ENCODE peak calls at places on chromosomes 6 and 20, in five cellular contexts. One of them, this sample, is unnamed.

GRCh38 chr20:38607351-38607750 is 5.7 kb downstream of the ARHGAP40 start:
- DNase-seq in heart left ventricle: no peak
- DNase-seq in spleen: no peak
- DNase-seq in stimulated activated CD4-positive, alpha-beta T cell treated with anti-CD3 and anti-CD28 coated beads, TNF-alpha, amount 100 ng/mL, for 24 hours: no peak
- DNase-seq in HT-29: no peak
- DNase-seq in this sample: no peak

GRCh38 chr20:64108731-64109389 is 1.5 kb upstream of the NPBWR2 start:
- DNase-seq in heart left ventricle: no peak
- DNase-seq in spleen: peak
- DNase-seq in stimulated activated CD4-positive, alpha-beta T cell treated with anti-CD3 and anti-CD28 coated beads, TNF-alpha, amount 100 ng/mL, for 24 hours: no peak
- DNase-seq in HT-29: no peak
- DNase-seq in this sample: no peak

GRCh38 chr6:148760568-148761531 is 14.0 kb downstream of the UST start:
- DNase-seq in heart left ventricle: peak
- DNase-seq in spleen: peak
- DNase-seq in stimulated activated CD4-positive, alpha-beta T cell treated with anti-CD3 and anti-CD28 coated beads, TNF-alpha, amount 100 ng/mL, for 24 hours: peak
- DNase-seq in HT-29: peak
- DNase-seq in this sample: peak

GRCh38 chr20:17965042-17965697 is 3.4 kb downstream of the SNX5 start:
- DNase-seq in heart left ventricle: no peak
- DNase-seq in spleen: peak
- DNase-seq in stimulated activated CD4-positive, alpha-beta T cell treated with anti-CD3 and anti-CD28 coated beads, TNF-alpha, amount 100 ng/mL, for 24 hours: no peak
- DNase-seq in HT-29: no peak
- DNase-seq in this sample: no peak

GRCh38 chr6:123925360-123925759 is 121.7 kb downstream of the NKAIN2 start:
- DNase-seq in heart left ventricle: no peak
- DNase-seq in spleen: no peak
- DNase-seq in stimulated activated CD4-positive, alpha-beta T cell treated with anti-CD3 and anti-CD28 coated beads, TNF-alpha, amount 100 ng/mL, for 24 hours: no peak
- DNase-seq in HT-29: peak
- DNase-seq in this sample: peak

GRCh38 chr6:109762769-109763450 is 71.8 kb downstream of the FIG4 start:
- DNase-seq in heart left ventricle: no peak
- DNase-seq in spleen: no peak
- DNase-seq in stimulated activated CD4-positive, alpha-beta T cell treated with anti-CD3 and anti-CD28 coated beads, TNF-alpha, amount 100 ng/mL, for 24 hours: no peak
- DNase-seq in HT-29: peak
- DNase-seq in this sample: no peak

GRCh38 chr20:50314936-50315335 is 124.3 kb downstream of the CEBPB start:
- DNase-seq in heart left ventricle: no peak
- DNase-seq in spleen: no peak
- DNase-seq in stimulated activated CD4-positive, alpha-beta T cell treated with anti-CD3 and anti-CD28 coated beads, TNF-alpha, amount 100 ng/mL, for 24 hours: no peak
- DNase-seq in HT-29: no peak
- DNase-seq in this sample: no peak

GRCh38 chr20:2767768-2768631 is 32.4 kb downstream of the CPXM1 start:
- DNase-seq in heart left ventricle: no peak
- DNase-seq in spleen: no peak
- DNase-seq in stimulated activated CD4-positive, alpha-beta T cell treated with anti-CD3 and anti-CD28 coated beads, TNF-alpha, amount 100 ng/mL, for 24 hours: no peak
- DNase-seq in HT-29: peak
- DNase-seq in this sample: peak

GRCh38 chr20:22556565-22557056 is 27.8 kb downstream of the FOXA2 start:
- DNase-seq in heart left ventricle: no peak
- DNase-seq in spleen: no peak
- DNase-seq in stimulated activated CD4-positive, alpha-beta T cell treated with anti-CD3 and anti-CD28 coated beads, TNF-alpha, amount 100 ng/mL, for 24 hours: no peak
- DNase-seq in HT-29: no peak
- DNase-seq in this sample: no peak

GRCh38 chr6:144150673-144151009 is 324 bp downstream of the STX11 start:
- DNase-seq in heart left ventricle: peak
- DNase-seq in spleen: peak
- DNase-seq in stimulated activated CD4-positive, alpha-beta T cell treated with anti-CD3 and anti-CD28 coated beads, TNF-alpha, amount 100 ng/mL, for 24 hours: peak
- DNase-seq in HT-29: no peak
- DNase-seq in this sample: no peak

GRCh38 chr6:128412680-128413079 is 107.7 kb downstream of the PTPRK start:
- DNase-seq in heart left ventricle: no peak
- DNase-seq in spleen: no peak
- DNase-seq in stimulated activated CD4-positive, alpha-beta T cell treated with anti-CD3 and anti-CD28 coated beads, TNF-alpha, amount 100 ng/mL, for 24 hours: no peak
- DNase-seq in HT-29: no peak
- DNase-seq in this sample: no peak

GRCh38 chr6:154428892-154429291 is 72.3 kb upstream of the IPCEF1 start:
- DNase-seq in heart left ventricle: no peak
- DNase-seq in spleen: no peak
- DNase-seq in stimulated activated CD4-positive, alpha-beta T cell treated with anti-CD3 and anti-CD28 coated beads, TNF-alpha, amount 100 ng/mL, for 24 hours: no peak
- DNase-seq in HT-29: no peak
- DNase-seq in this sample: no peak

GRCh38 chr20:24695529-24696225 is 226.2 kb downstream of the SYNDIG1 start:
- DNase-seq in heart left ventricle: no peak
- DNase-seq in spleen: no peak
- DNase-seq in stimulated activated CD4-positive, alpha-beta T cell treated with anti-CD3 and anti-CD28 coated beads, TNF-alpha, amount 100 ng/mL, for 24 hours: no peak
- DNase-seq in HT-29: no peak
- DNase-seq in this sample: no peak

GRCh38 chr6:154202334-154202733 is 154.3 kb downstream of the IPCEF1 start:
- DNase-seq in heart left ventricle: no peak
- DNase-seq in spleen: no peak
- DNase-seq in stimulated activated CD4-positive, alpha-beta T cell treated with anti-CD3 and anti-CD28 coated beads, TNF-alpha, amount 100 ng/mL, for 24 hours: no peak
- DNase-seq in HT-29: no peak
- DNase-seq in this sample: no peak

GRCh38 chr6:12605888-12606345 is 110.7 kb upstream of the PHACTR1 start:
- DNase-seq in heart left ventricle: peak
- DNase-seq in spleen: no peak
- DNase-seq in stimulated activated CD4-positive, alpha-beta T cell treated with anti-CD3 and anti-CD28 coated beads, TNF-alpha, amount 100 ng/mL, for 24 hours: peak
- DNase-seq in HT-29: peak
- DNase-seq in this sample: peak

GRCh38 chr20:2246081-2246491 is 49.7 kb upstream of the TGM3 start:
- DNase-seq in heart left ventricle: no peak
- DNase-seq in spleen: no peak
- DNase-seq in stimulated activated CD4-positive, alpha-beta T cell treated with anti-CD3 and anti-CD28 coated beads, TNF-alpha, amount 100 ng/mL, for 24 hours: no peak
- DNase-seq in HT-29: no peak
- DNase-seq in this sample: peak

GRCh38 chr6:64777941-64778785 is 928.9 kb downstream of the EYS start:
- DNase-seq in heart left ventricle: no peak
- DNase-seq in spleen: no peak
- DNase-seq in stimulated activated CD4-positive, alpha-beta T cell treated with anti-CD3 and anti-CD28 coated beads, TNF-alpha, amount 100 ng/mL, for 24 hours: no peak
- DNase-seq in HT-29: no peak
- DNase-seq in this sample: no peak

GRCh38 chr20:31606928-31607639 is 2.0 kb downstream of the ID1 start:
- DNase-seq in heart left ventricle: no peak
- DNase-seq in spleen: no peak
- DNase-seq in stimulated activated CD4-positive, alpha-beta T cell treated with anti-CD3 and anti-CD28 coated beads, TNF-alpha, amount 100 ng/mL, for 24 hours: no peak
- DNase-seq in HT-29: no peak
- DNase-seq in this sample: peak

GRCh38 chr6:72111611-72112010 is 225.3 kb downstream of the RIMS1 start:
- DNase-seq in heart left ventricle: no peak
- DNase-seq in spleen: no peak
- DNase-seq in stimulated activated CD4-positive, alpha-beta T cell treated with anti-CD3 and anti-CD28 coated beads, TNF-alpha, amount 100 ng/mL, for 24 hours: no peak
- DNase-seq in HT-29: no peak
- DNase-seq in this sample: no peak

GRCh38 chr6:165484178-165484889 is 174.9 kb upstream of the C6orf118 start:
- DNase-seq in heart left ventricle: no peak
- DNase-seq in spleen: no peak
- DNase-seq in stimulated activated CD4-positive, alpha-beta T cell treated with anti-CD3 and anti-CD28 coated beads, TNF-alpha, amount 100 ng/mL, for 24 hours: no peak
- DNase-seq in HT-29: no peak
- DNase-seq in this sample: no peak

This sample was measured in DMS79 treated with DMSO at 0.1 percent for 48 hours.